ENCODE peak calls at places on chromosome 2, in ten cellular contexts. J is uterus, G is left ventricle myocardium inferior, S is NT2/D1, Q is NB4, Z is endodermal cell, E is BJ, T is fibroblast of the aortic adventitia, O is tibial artery, B is fibroblast of mammary gland. X is an unnamed sample.

GRCh38 chr2:100880730-100881129 is 60.8 kb downstream of the NPAS2 start:
- DNase-seq in J (no peak), G (no peak), S (no peak), Q (no peak), Z (peak; percentile 39), E (no peak), T (no peak), O (no peak), B (no peak), X (no peak)

GRCh38 chr2:109482371-109482841 is 131.4 kb downstream of the SEPTIN10 start:
- DNase-seq in J (peak; percentile 30), G (no peak), S (no peak), Q (no peak), Z (no peak), E (no peak), T (peak; percentile 49), O (no peak), B (no peak), X (no peak)

GRCh38 chr2:131058905-131059304 is 34.4 kb downstream of the FAM168B start:
- DNase-seq in J (no peak), G (no peak), S (no peak), Q (no peak), Z (no peak), E (no peak), T (no peak), O (no peak), B (no peak), X (no peak)

GRCh38 chr2:196431957-196432356 is 207.6 kb upstream of the CCDC150 start:
- DNase-seq in J (no peak), G (no peak), S (peak; percentile 35), Q (peak; percentile 47), Z (peak; percentile 80), E (no peak), T (no peak), O (no peak), B (peak; percentile 29), X (no peak)

GRCh38 chr2:228282371-228282770 is 100.9 kb upstream of the SPHKAP start:
- DNase-seq in J (no peak), G (no peak), S (no peak), Q (no peak), Z (no peak), E (no peak), T (no peak), O (no peak), B (no peak), X (no peak)

GRCh38 chr2:95074663-95075439 is 46.8 kb downstream of the MRPS5 start:
- DNase-seq in J (no peak), G (no peak), S (no peak), Q (no peak), Z (peak; percentile 39), E (no peak), T (no peak), O (no peak), B (no peak), X (peak; percentile 84)

GRCh38 chr2:105324732-105325131 is 4.8 kb downstream of the TGFBRAP1 start:
- DNase-seq in J (no peak), G (no peak), S (no peak), Q (no peak), Z (peak; percentile 61), E (peak; percentile 27), T (no peak), O (no peak), B (no peak), X (no peak)

GRCh38 chr2:98935111-98935770 is 784 bp downstream of the CRACDL start:
- DNase-seq in J (no peak), G (no peak), S (no peak), Q (no peak), Z (peak; percentile 47), E (no peak), T (no peak), O (no peak), B (no peak), X (no peak)

GRCh38 chr2:174339971-174340399 is 5.2 kb downstream of the SP9 start:
- DNase-seq in J (no peak), G (no peak), S (no peak), Q (peak; percentile 52), Z (peak; percentile 70), E (no peak), T (no peak), O (no peak), B (no peak), X (no peak)

GRCh38 chr2:174340400-174341300 is 5.9 kb downstream of the SP9 start:
- DNase-seq in J (no peak), G (no peak), S (no peak), Q (peak; percentile 36), Z (peak; percentile 75), E (no peak), T (no peak), O (no peak), B (no peak), X (no peak)

GRCh38 chr2:174341995-174342571 is 7.3 kb downstream of the SP9 start:
- DNase-seq in J (no peak), G (no peak), S (no peak), Q (no peak), Z (peak; percentile 72), E (no peak), T (no peak), O (no peak), B (no peak), X (no peak)

GRCh38 chr2:174342600-174343342 is 8.0 kb downstream of the SP9 start:
- DNase-seq in J (no peak), G (no peak), S (no peak), Q (peak; percentile 64), Z (peak; percentile 68), E (no peak), T (no peak), O (no peak), B (no peak), X (no peak)

DNA sequence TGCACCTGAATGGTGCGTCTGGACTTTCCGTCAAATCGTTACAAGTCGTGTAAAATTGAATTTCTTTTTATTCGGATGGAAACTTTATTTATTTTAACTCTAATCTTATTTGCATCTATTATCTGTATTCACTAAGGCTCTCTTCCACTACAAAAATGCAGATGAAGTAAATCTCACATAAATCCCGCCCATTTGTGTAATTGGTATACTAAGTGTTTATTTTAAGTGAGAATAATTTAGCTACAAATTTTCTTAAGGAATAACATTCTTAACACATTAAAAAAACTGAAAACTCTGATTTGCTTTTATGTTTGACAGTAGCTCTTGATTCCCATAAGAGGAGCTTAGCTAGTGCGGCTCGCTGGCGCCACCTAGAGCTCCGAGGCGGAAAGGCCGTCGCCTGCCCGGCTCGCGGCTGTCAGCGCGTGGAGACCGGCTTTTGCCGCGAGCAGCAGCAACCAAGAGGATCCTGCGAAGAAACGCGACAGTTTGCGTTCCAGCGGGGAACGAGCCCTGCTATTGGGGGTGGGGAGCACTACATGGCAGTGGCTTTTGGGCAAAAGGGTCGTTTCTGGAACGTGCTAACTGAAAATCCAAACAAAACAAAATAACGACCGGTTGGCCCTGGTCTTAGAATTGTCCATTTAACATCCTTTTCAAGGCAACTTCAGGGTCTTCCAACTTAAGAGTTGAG is 6.7 kb downstream of the SP9 start:
- DNase-seq in J (peak; percentile 80), G (peak; percentile 87), S (peak; percentile 81), Q (peak; percentile 92), Z (peak; percentile 97), E (peak; percentile 31), T (peak; percentile 79), O (peak; percentile 82), B (peak; percentile 77), X (peak; percentile 81)
- H3K4me3 ChIP-seq in J (no peak overlapping the region), G (peak overlapping the region; percentile 33), S (peak overlapping the region; percentile 15), Q (peak overlapping the region; percentile 34), Z (peak overlapping the region; percentile 78), E (no peak overlapping the region), T (peak overlapping the region; percentile 31), O (no peak overlapping the region), B (peak overlapping the region; percentile 27), X (no peak overlapping the region)

GRCh38 chr2:54999182-54999581 is 51.1 kb downstream of the RTN4 start:
- DNase-seq in J (no peak), G (no peak), S (no peak), Q (peak; percentile 60), Z (no peak), E (peak; percentile 56), T (peak; percentile 72), O (no peak), B (peak; percentile 75), X (no peak)
- H3K4me3 ChIP-seq in J (no peak overlapping the region), G (peak overlapping the region; percentile 7), S (no peak overlapping the region), Q (no peak overlapping the region), Z (no peak overlapping the region), E (no peak overlapping the region), T (no peak overlapping the region), O (no peak overlapping the region), B (no peak overlapping the region), X (no peak overlapping the region)

GRCh38 chr2:234733093-234733489 is 218.7 kb upstream of the SH3BP4 start:
- DNase-seq in J (no peak), G (no peak), S (no peak), Q (no peak), Z (no peak), E (no peak), T (no peak), O (no peak), B (no peak), X (no peak)

GRCh38 chr2:234731236-234731635 is 220.6 kb upstream of the SH3BP4 start:
- DNase-seq in J (no peak), G (no peak), S (no peak), Q (no peak), Z (no peak), E (no peak), T (no peak), O (no peak), B (no peak), X (no peak)

GRCh38 chr2:234730066-234730640 is 221.7 kb upstream of the SH3BP4 start:
- DNase-seq in J (no peak), G (no peak), S (no peak), Q (peak; percentile 2), Z (peak; percentile 46), E (no peak), T (no peak), O (no peak), B (no peak), X (no peak)

GRCh38 chr2:234733795-234734600 is 217.8 kb upstream of the SH3BP4 start:
- DNase-seq in J (no peak), G (no peak), S (no peak), Q (no peak), Z (no peak), E (no peak), T (no peak), O (no peak), B (no peak), X (no peak)

GRCh38 chr2:234732404-234733092 is 219.3 kb upstream of the SH3BP4 start:
- DNase-seq in J (no peak), G (no peak), S (no peak), Q (no peak), Z (no peak), E (no peak), T (no peak), O (no peak), B (no peak), X (no peak)
- H3K4me3 ChIP-seq in J (no peak overlapping the region), G (no peak overlapping the region), S (no peak overlapping the region), Q (no peak overlapping the region), Z (no peak overlapping the region), E (no peak overlapping the region), T (no peak overlapping the region), O (no peak overlapping the region), B (no peak overlapping the region), X (no peak overlapping the region)

DNA sequence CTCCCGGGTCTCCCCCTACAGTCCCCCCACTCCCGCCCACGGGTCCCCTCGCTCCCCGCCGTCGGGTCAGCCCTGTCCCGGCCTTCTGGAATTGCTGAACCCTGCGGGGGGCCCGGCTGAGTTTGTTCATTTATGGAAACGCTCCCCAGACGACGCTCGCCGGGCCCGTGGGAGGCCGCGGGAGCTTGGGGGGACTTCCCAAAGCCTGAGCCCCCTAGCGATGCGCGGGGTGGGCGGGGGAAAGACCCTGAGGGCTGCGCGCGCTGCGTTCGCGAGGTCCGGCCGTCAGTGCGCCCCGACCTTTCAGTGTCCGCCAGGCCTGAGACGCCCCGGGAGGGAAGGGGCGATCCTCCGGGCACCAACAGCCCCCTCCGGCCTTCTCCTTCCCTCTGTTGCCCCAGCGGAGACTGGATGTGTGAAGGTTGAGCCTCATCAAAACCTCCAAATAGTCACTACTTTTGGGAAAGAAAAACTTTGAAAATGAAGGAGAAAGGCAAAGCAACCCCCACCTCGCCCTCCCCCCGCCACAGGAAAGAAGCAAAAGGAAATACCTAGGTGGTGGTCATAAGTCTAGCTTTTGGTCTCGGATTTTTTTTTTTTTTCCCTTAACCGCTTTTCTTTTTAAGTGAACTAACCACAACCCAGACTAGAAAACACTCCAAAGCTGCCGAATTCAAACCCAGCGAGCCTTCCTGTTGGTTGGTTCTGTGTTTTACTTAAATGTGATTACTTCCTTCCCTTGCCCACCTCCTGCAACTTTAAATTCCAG is 509 bp upstream of the CYS1 start:
- DNase-seq in J (no peak), G (no peak), S (no peak), Q (no peak), Z (peak; percentile 65), E (no peak), T (no peak), O (no peak), B (no peak), X (peak; percentile 60)
- H3K4me3 ChIP-seq in J (peak overlapping the region; percentile 34), G (peak overlapping the region; percentile 74), S (peak overlapping the region; percentile 26), Q (no peak overlapping the region), Z (no peak overlapping the region), E (peak overlapping the region; percentile 44), T (peak overlapping the region; percentile 13), O (peak overlapping the region; percentile 71), B (no peak overlapping the region), X (peak overlapping the region; percentile 10)

X was measured in CD8-positive, alpha-beta memory T cell.